ENCODE peak calls at places on chromosomes 5 and 9, in four cellular contexts. H, A, L and B are unnamed samples. For H3K27me3 and H3K9me3, the result is how much of the 10 kb centered on the place peaks cover.

GRCh38 chr5:84524491-84524890 is 139.8 kb upstream of the EDIL3 start:
- DNase-seq in H (no peak), A (no peak), L (no peak), B (no peak)

GRCh38 chr9:8188720-8189407 is 389.3 kb upstream of the DMAC1 start:
- DNase-seq in H (no peak), A (no peak), L (no peak), B (no peak)

GRCh38 chr5:153562189-153562588 is 71.7 kb downstream of the GRIA1 start:
- DNase-seq in H (no peak), A (no peak), L (no peak), B (no peak)

GRCh38 chr5:96794757-96795156 is 13.0 kb downstream of the ERAP1 start:
- DNase-seq in H (no peak), A (no peak), L (no peak), B (no peak)

GRCh38 chr5:56358703-56359428 is 125.7 kb upstream of the ANKRD55 start:
- DNase-seq in H (peak), A (no peak), L (no peak), B (peak)

GRCh38 chr5:98787131-98787719 is 13.8 kb downstream of the RGMB start:
- DNase-seq in H (no peak), A (no peak), L (no peak), B (no peak)

GRCh38 chr9:115988701-115989100 is 164.9 kb upstream of the PAPPA start:
- DNase-seq in H (no peak), A (no peak), L (no peak), B (no peak)

GRCh38 chr5:74641014-74641777 is 668 bp upstream of the ENC1 start:
- DNase-seq in H (peak), A (peak), L (peak), B (peak)

GRCh38 chr9:8809747-8810146 is 1010.2 kb upstream of the DMAC1 start:
- DNase-seq in H (no peak), A (no peak), L (no peak), B (no peak)

GRCh38 chr5:15763754-15764153 is 263.8 kb downstream of the FBXL7 start:
- DNase-seq in H (no peak), A (no peak), L (no peak), B (no peak)

DNA sequence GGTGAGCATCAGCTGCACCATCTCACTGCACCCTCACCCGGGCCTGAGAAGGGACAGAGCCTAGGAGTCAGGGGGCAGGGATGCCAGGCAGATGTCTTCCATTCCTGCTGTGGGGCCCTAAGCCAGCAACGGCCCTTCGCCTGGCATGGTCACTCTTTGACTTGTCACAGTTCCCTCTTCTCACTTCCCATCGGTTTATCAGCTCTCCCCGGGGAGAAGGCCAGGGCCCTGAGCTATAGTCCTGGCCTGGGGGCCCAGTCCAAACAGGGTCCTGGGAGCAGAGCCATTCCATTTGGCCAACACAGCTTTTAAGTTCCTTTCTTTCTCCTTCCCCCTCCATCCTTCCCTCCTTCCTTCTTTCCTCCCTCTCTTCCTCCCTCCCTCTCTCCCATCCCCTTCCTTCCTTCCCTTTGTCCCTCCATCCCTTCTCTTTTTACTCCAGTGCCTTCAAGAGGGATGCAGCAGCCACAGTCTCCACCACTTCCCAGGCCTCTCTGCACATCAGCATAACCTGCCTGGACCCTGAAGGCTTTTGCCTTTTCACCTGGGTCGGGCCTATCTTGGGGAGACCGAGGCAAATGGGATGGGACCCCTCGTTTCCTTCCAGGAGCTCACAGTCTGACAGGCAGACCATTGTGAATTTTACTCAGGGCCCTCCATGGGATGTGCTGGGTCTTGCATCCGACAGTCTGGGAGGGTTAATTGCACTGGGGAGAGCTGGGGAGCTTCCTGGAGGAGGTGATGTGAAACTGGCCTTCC is 4.2 kb downstream of the COL5A1 start:
- DNase-seq in H (no peak), A (no peak), L (no peak), B (no peak)
- H3K27me3 ChIP-seq in H (under half), A (under half), L (under half), B (under half)

GRCh38 chr5:61496406-61497307 is 164.6 kb downstream of the ZSWIM6 start:
- DNase-seq in H (no peak), A (no peak), L (no peak), B (no peak)
- TF ChIP-seq EP300 in H (no peak), A (no peak), L (no peak), B (no peak)

GRCh38 chr9:40909821-40910220 is 218.7 kb downstream of the FOXD4L6 start:
- DNase-seq in H (no peak), A (no peak), L (no peak), B (no peak)

GRCh38 chr9:40911647-40912046 is 216.8 kb downstream of the FOXD4L6 start:
- DNase-seq in H (no peak), A (no peak), L (no peak), B (no peak)

GRCh38 chr9:40913096-40913719 is 215.3 kb downstream of the FOXD4L6 start:
- DNase-seq in H (no peak), A (no peak), L (no peak), B (no peak)

GRCh38 chr9:40907657-40908624 is 220.5 kb downstream of the FOXD4L6 start:
- DNase-seq in H (no peak), A (no peak), L (no peak), B (no peak)
- H3K9me3 ChIP-seq in H (half or more), A (half or more), L (half or more), B (half or more)

DNA sequence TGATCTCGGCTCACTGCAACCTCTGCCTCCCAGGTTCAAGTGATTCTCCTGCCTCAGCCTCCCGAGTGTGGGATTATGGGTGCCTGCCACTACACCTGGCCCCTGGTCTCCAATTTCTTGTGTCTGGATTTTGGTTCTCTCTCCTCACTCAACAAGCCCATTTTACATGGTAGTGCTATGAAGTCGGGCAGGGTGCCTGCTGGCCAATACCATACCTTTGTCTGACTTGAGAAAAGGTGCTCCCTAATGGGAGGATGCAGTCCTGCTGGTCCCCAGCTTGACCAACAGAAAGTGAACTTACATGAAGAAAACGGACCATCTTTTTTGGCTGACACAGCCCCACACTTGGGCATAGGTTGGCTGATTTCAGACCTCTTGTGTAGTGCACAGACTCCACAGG is 21.6 kb upstream of the PTGS1 start:
- DNase-seq in H (no peak), A (peak), L (no peak), B (no peak)
- H3K27me3 ChIP-seq in H (under half), A (under half), L (under half), B (under half)

DNA sequence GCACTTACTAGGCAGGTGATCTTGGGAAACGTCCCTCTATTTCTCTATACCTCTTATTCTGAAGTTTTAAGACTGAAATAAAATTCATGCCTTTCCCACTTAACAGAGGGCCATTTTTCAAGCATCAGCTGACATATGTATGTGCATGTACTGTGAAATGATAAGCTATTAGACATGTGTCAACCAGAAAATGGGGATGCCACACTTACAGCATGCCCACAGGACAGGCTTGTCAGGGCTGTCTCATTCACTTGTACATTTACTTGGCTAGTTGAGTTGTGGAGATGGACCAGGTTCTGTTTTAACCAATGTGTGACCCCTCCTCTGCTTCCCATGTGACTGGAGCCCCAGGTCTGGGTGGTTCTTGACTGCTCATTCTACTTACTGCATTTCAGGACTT is 78.5 kb downstream of the C9orf152 start:
- DNase-seq in H (no peak), A (no peak), L (no peak), B (no peak)
- TF ChIP-seq EP300 in H (no peak), A (no peak), L (no peak), B (no peak)

GRCh38 chr5:149071216-149071615 is 8.4 kb upstream of the SH3TC2 start:
- DNase-seq in H (no peak), A (no peak), L (no peak), B (no peak)
- H3K9me3 ChIP-seq in H (under half), A (under half), L (under half), B (under half)

GRCh38 chr5:170291324-170291847 is 6.2 kb downstream of the LCP2 start:
- DNase-seq in H (no peak), A (peak), L (no peak), B (no peak)
- H3K27me3 ChIP-seq in H (under half), A (under half), L (under half), B (under half)

GRCh38 chr5:132963175-132964104 is at the start of gene AFF4:
- DNase-seq in H (peak), A (peak), L (peak), B (peak)
- TF ChIP-seq EP300 in H (no peak), A (peak), L (peak), B (no peak)

GRCh38 chr9:40927260-40927631 is 201.2 kb downstream of the FOXD4L6 start:
- DNase-seq in H (no peak), A (no peak), L (no peak), B (no peak)

GRCh38 chr9:40927851-40928802 is 200.4 kb downstream of the FOXD4L6 start:
- DNase-seq in H (no peak), A (no peak), L (no peak), B (no peak)

GRCh38 chr9:40925149-40925548 is 203.3 kb downstream of the FOXD4L6 start:
- DNase-seq in H (no peak), A (no peak), L (no peak), B (no peak)

GRCh38 chr9:40928803-40929487 is 199.5 kb downstream of the FOXD4L6 start:
- DNase-seq in H (no peak), A (no peak), L (no peak), B (no peak)

DNA sequence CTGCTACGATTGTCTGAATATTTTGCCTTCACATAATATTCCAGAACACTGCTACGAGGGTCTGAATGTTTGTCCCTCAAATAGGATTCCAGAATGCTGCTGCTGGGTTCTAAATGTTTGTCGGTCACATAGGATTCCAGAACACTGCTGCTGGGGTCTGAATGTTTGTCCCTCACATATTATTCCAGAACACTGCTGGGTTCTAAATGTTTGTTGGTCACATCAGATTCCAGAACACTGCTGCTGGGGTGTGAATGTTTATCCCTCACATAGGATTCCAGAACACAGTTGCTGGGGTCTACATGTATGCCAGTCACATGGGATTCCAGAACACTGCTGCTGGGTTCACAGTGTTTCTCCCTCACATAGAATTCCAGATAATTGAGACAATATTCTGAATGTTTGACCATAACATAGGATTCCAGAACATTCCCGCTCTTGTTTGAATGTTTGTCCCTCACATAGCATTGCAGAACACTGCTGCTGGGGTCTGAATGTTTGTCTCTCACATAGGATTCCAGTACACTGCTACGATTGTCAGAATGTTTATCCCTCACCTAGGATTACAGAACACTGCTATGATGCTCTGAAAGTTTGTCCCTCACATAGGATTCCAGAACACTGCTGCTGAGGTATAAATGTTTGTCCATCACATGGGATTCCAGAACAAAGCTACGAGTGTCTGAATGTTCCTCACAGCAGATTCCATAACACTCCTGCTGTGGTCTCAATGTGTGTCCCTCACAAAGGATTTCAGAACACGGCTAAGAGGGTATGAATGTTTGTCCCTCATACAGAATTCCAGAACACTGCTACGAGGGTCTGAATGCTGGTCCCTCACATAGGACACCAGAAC is 201.8 kb downstream of the FOXD4L6 start:
- DNase-seq in H (no peak), A (no peak), L (no peak), B (no peak)
- H3K9me3 ChIP-seq in H (half or more), A (under half), L (under half), B (under half)

DNA sequence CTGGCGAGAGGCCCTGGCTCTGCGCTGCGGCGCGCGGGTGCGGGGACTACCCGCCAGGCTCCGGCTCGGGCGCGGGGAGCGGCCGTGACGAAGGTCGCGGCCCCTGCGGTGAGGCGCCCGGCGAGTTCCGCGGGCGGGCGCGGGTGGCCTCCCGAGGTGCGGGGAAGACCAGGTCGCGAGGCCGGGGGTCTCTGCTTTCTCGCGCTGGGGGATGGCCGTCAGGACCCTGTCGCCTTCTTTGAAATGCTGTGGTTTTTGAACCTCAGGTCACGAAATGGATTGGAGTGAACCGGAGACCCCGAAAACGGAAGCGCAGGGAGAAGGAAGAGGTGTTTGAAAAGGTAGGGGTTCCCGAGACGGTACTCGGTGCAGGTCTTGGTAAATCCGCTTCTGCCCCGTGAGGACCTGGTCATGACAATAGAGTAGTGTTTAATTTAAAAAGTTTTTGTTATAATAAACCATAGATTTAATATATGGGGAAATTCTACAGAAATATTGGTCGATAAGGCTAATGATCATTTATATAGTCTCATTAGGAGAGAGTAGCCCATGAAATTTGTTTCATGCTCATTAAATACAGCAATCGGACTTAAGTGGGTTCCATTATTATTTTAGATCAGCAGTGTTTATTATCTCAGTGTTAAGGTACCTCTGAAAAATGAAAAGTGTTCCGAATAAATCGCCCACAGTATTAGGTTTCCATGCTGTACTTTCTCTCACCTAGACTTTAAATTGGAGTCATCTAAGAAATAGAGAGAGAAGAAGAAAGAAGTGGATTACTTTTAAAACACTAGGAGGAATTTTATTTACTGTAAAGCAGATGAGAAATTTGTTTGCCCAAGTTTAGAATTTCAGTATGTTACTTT is 279.0 kb downstream of the AOPEP start:
- DNase-seq in H (no peak), A (no peak), L (no peak), B (no peak)
- H3K27me3 ChIP-seq in H (under half), A (under half), L (under half), B (under half)